ENCODE peak calls at places on chromosomes 5 and 9, in ten cellular contexts. J is ovary; G is effector memory CD4-positive, alpha-beta T cell; D is cardiac muscle cell; T is pancreas; Z is transverse colon; A is endothelial cell of umbilical vein; Y is heart right ventricle; S is brain microvascular endothelial cell; V is CD8-positive, alpha-beta memory T cell. H is an unnamed sample. For H3K27me3, the result is how much of the 10 kb centered on the place peaks cover.

GRCh38 chr5:109753279-109753678 is 63.6 kb downstream of the MAN2A1 start:
- DNase-seq in Y (no peak), J (no peak), D (no peak), Z (no peak), T (no peak), V (no peak), A (no peak), S (no peak), G (no peak), H (no peak)

GRCh38 chr9:87675466-87675865 is 50.5 kb upstream of the CTSL start:
- DNase-seq in T (peak), G (no peak), S (no peak), A (no peak), V (no peak), J (no peak), D (no peak), Z (no peak), Y (no peak), H (no peak)

GRCh38 chr5:43165323-43165722 is 26.7 kb upstream of the NIM1K start:
- DNase-seq in J (no peak), S (no peak), Z (no peak), V (no peak), T (no peak), G (no peak), A (no peak), D (no peak), Y (no peak), H (no peak)

GRCh38 chr5:132962429-132962928 is 955 bp downstream of the AFF4 start:
- DNase-seq in J (no peak), S (peak), V (peak), D (peak), Y (no peak), Z (peak), T (peak), A (peak), G (no peak), H (peak)

GRCh38 chr9:89815903-89816573 is 211.2 kb downstream of the GADD45G start:
- DNase-seq in T (no peak), Z (no peak), V (no peak), A (no peak), Y (peak), G (no peak), J (peak), S (no peak), D (no peak), H (peak)

GRCh38 chr9:91485006-91485405 is 61.4 kb upstream of the NFIL3 start:
- DNase-seq in A (no peak), V (no peak), J (no peak), Z (no peak), S (no peak), D (no peak), Y (no peak), G (no peak), T (no peak), H (no peak)

GRCh38 chr5:16740046-16740445 is 123.2 kb upstream of the RETREG1 start:
- DNase-seq in J (no peak), A (no peak), Z (no peak), D (no peak), T (no peak), G (no peak), S (no peak), Y (no peak), V (no peak), H (no peak)

GRCh38 chr9:114400219-114400618 is 12.4 kb upstream of the AKNA start:
- DNase-seq in S (no peak), Y (no peak), J (no peak), A (no peak), T (no peak), V (no peak), Z (no peak), D (no peak), G (no peak), H (no peak)

GRCh38 chr5:77239126-77239741 is 28.8 kb downstream of the PDE8B start:
- DNase-seq in G (no peak), Y (no peak), Z (no peak), A (peak), J (no peak), V (no peak), T (no peak), S (peak), D (no peak), H (no peak)

GRCh38 chr5:142248853-142249462 is 75.9 kb downstream of the SPRY4 start:
- DNase-seq in T (no peak), G (no peak), V (no peak), D (no peak), Y (peak), A (no peak), Z (peak), S (no peak), J (no peak), H (peak)

GRCh38 chr9:36877239-36877638 is 156.8 kb downstream of the PAX5 start:
- DNase-seq in G (no peak), Z (no peak), J (no peak), V (no peak), S (no peak), D (no peak), Y (no peak), A (no peak), T (no peak), H (no peak)

GRCh38 chr5:149387982-149388381 is 8.9 kb upstream of the IL17B start:
- DNase-seq in S (peak), D (no peak), Y (no peak), V (no peak), J (peak), G (no peak), Z (no peak), A (no peak), T (no peak), H (peak)

GRCh38 chr5:60945760-60946253 is 802 bp downstream of the NDUFAF2 start:
- DNase-seq in G (no peak), Z (no peak), T (peak), Y (no peak), J (peak), S (peak), D (peak), V (no peak), A (peak), H (peak)

GRCh38 chr9:77585335-77585786 is 62.8 kb downstream of the GNA14 start:
- DNase-seq in J (no peak), A (no peak), D (no peak), G (no peak), Y (no peak), Z (no peak), S (no peak), T (no peak), V (no peak), H (no peak)

GRCh38 chr5:178492278-178492677 is 97.9 kb downstream of the COL23A1 start:
- DNase-seq in S (no peak), T (no peak), V (no peak), J (no peak), D (no peak), G (no peak), A (no peak), Z (no peak), Y (no peak), H (no peak)

GRCh38 chr5:51380603-51381207 is 2.5 kb upstream of the ISL1 start:
- DNase-seq in Y (no peak), T (no peak), J (no peak), A (peak), V (no peak), G (no peak), D (peak), Z (no peak), S (peak), H (no peak)

GRCh38 chr5:128258387-128258786 is 174.8 kb downstream of the SLC12A2 start:
- DNase-seq in T (no peak), Y (no peak), S (no peak), V (no peak), G (no peak), D (no peak), A (no peak), J (no peak), Z (no peak), H (no peak)

GRCh38 chr5:151340004-151340403 is 7.4 kb downstream of the SLC36A2 start:
- DNase-seq in G (no peak), Z (no peak), A (no peak), V (no peak), Y (no peak), J (no peak), D (no peak), S (no peak), T (no peak), H (no peak)

GRCh38 chr9:13552606-13553215 is 273.2 kb upstream of the MPDZ start:
- DNase-seq in Y (no peak), J (no peak), A (no peak), G (no peak), D (no peak), Z (no peak), S (no peak), T (no peak), V (no peak), H (no peak)

GRCh38 chr5:72179816-72180440 is 72.7 kb downstream of the MAP1B start:
- DNase-seq in G (no peak), A (no peak), T (no peak), J (no peak), D (no peak), S (no peak), Z (no peak), Y (no peak), V (no peak), H (peak)

GRCh38 chr9:34267660-34268059 is 61.4 kb downstream of the KIF24 start:
- DNase-seq in J (no peak), Z (no peak), S (no peak), Y (no peak), G (no peak), A (peak), T (no peak), D (no peak), V (no peak), H (no peak)

GRCh38 chr9:38154501-38155421 is 85.7 kb upstream of the SHB start:
- DNase-seq in S (no peak), V (no peak), Z (no peak), Y (no peak), G (no peak), D (no peak), J (no peak), T (no peak), A (no peak), H (no peak)

GRCh38 chr5:116409591-116410296 is 164.9 kb downstream of the SEMA6A start:
- DNase-seq in Y (no peak), Z (no peak), G (no peak), J (no peak), D (no peak), V (no peak), A (no peak), S (no peak), T (peak), H (no peak)

GRCh38 chr9:69580582-69580945 is 91.6 kb downstream of the APBA1 start:
- DNase-seq in Z (no peak), J (no peak), T (no peak), Y (no peak), D (peak), G (no peak), S (no peak), V (no peak), A (no peak), H (no peak)

GRCh38 chr5:173590436-173591299 is 25.8 kb downstream of the BOD1 start:
- DNase-seq in T (no peak), G (no peak), A (no peak), Z (no peak), J (no peak), D (no peak), Y (peak), V (no peak), S (no peak), H (no peak)

GRCh38 chr5:159097461-159098284 is 2.0 kb downstream of the EBF1 start:
- DNase-seq in G (no peak), Z (no peak), V (no peak), T (no peak), J (peak), Y (peak), D (no peak), A (no peak), S (peak), H (no peak)

GRCh38 chr5:64680289-64680688 is 10.0 kb upstream of the SHISAL2B start:
- DNase-seq in A (no peak), S (peak), J (no peak), V (no peak), T (no peak), Y (no peak), Z (no peak), D (no peak), G (no peak), H (no peak)

GRCh38 chr5:170917113-170917512 is 55.3 kb downstream of the RANBP17 start:
- DNase-seq in V (no peak), D (no peak), Z (no peak), T (no peak), S (no peak), A (peak), J (no peak), G (no peak), Y (no peak), H (no peak)

GRCh38 chr9:38641985-38642864 is 21.8 kb upstream of the ANKRD18A start:
- DNase-seq in T (peak), D (peak), A (peak), S (peak), J (no peak), G (no peak), Z (peak), V (no peak), Y (no peak), H (peak)

GRCh38 chr9:414595-414994 is 199.9 kb downstream of the DOCK8 start:
- DNase-seq in Z (no peak), A (no peak), V (no peak), T (peak), G (no peak), Y (no peak), J (no peak), D (peak), S (no peak), H (no peak)
- H3K27me3 ChIP-seq in Z (under half), A (under half), V (under half), T (under half), G (under half), Y (under half), J (under half), D (under half), S (under half), H (under half)

DNA sequence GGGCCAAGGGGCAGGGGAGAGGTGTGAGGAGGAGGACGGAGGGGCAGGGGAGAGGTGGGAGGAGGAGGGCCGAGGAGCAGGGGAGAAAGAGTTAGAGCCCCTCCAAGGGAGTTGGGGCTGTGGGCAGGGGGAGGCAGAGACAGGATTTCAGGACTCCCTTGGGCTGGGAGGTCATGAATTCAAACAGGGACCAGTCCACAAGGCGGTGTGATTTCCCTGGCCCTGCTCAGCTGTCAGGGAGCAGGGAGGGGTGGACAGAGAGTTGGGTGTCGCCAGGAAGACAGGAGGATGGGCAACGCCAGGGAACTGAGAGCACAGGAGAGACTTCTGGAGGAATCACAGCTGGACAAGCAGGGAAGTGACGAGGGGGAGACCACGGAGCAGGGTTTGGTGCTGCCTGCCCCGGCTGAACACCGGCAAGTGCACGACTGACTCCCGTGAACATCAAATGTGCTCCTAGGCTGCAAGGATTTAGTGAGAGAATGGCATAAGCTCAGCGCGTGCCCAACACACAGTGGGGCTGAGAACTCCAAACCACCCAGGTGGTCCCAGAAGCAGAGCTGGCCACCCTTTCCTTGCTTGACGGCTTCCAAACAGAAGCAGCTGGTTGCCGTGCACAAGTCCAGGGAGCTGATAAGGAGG is 17.8 kb upstream of the OLFM1 start:
- DNase-seq in G (no peak), V (no peak), Y (no peak), J (no peak), Z (peak), A (no peak), T (no peak), D (no peak), S (no peak), H (no peak)
- H3K4me3 ChIP-seq in G (no peak), V (no peak), Y (no peak), J (no peak), Z (no peak), A (no peak), T (no peak), D (no peak), S (no peak), H (no peak)

DNA sequence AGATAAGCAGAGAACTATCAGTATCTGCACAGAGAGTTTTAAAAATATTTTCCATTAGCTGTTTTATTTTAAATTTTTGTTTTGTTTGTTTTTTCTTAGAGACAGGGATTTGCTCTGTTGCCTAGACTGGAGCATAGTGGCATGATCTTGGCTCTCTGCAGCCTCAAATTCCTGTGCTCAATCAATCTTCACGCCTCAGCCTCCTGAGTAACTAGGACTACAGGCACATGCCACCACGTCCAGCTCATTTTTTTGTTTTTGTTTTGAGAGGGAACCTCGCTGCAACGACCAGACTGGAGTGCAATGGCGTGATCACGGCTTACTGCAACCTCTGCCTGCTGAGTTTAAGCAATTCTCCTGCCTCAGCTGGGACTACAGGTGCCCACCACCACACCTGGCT is 138.2 kb upstream of the LPAR1 start:
- DNase-seq in G (no peak), A (no peak), S (no peak), T (no peak), J (no peak), Y (no peak), Z (no peak), D (no peak), V (no peak), H (no peak)
- H3K27me3 ChIP-seq in G (under half), A (under half), S (under half), T (under half), J (under half), Y (under half), Z (under half), D (under half), V (under half), H (under half)

GRCh38 chr9:137879566-137880150 is 2.1 kb downstream of the CACNA1B start:
- DNase-seq in G (no peak), T (no peak), Z (no peak), Y (no peak), A (no peak), D (no peak), J (no peak), V (no peak), S (no peak), H (no peak)

GRCh38 chr9:137876781-137877386 is 698 bp upstream of the CACNA1B start:
- DNase-seq in Y (no peak), G (no peak), V (no peak), Z (no peak), A (no peak), D (no peak), T (no peak), J (no peak), S (no peak), H (no peak)

GRCh38 chr9:137878957-137879555 is 1.5 kb downstream of the CACNA1B start:
- DNase-seq in V (no peak), T (no peak), A (no peak), D (no peak), G (no peak), Z (no peak), J (no peak), S (no peak), Y (no peak), H (no peak)

GRCh38 chr9:137880160-137880975 is 2.8 kb downstream of the CACNA1B start:
- DNase-seq in T (no peak), Z (no peak), S (no peak), Y (no peak), G (no peak), V (no peak), D (no peak), J (no peak), A (no peak), H (no peak)

GRCh38 chr9:137878146-137878941 is 762 bp downstream of the CACNA1B start:
- DNase-seq in V (no peak), Z (no peak), A (peak), G (no peak), J (no peak), T (no peak), S (peak), D (peak), Y (no peak), H (no peak)
- H3K4me3 ChIP-seq in V (no peak), Z (peak), A (no peak), G (peak), J (no peak), T (peak), S (peak), D (peak), Y (peak), H (no peak)

GRCh38 chr9:126676685-126677143 is 63.0 kb downstream of the LMX1B start:
- DNase-seq in S (no peak), V (no peak), D (peak), T (no peak), A (no peak), Z (no peak), J (no peak), G (no peak), Y (no peak), H (no peak)

GRCh38 chr9:126674365-126675146 is 60.8 kb downstream of the LMX1B start:
- DNase-seq in Y (no peak), A (no peak), Z (no peak), J (no peak), T (no peak), G (no peak), S (no peak), D (no peak), V (no peak), H (no peak)

GRCh38 chr9:126677188-126678084 is 63.7 kb downstream of the LMX1B start:
- DNase-seq in S (no peak), Y (no peak), D (no peak), V (no peak), Z (no peak), A (no peak), G (no peak), T (no peak), J (no peak), H (no peak)

GRCh38 chr9:126675147-126675467 is 61.4 kb downstream of the LMX1B start:
- DNase-seq in A (no peak), T (no peak), Y (no peak), S (no peak), V (no peak), J (no peak), Z (no peak), D (no peak), G (no peak), H (no peak)

GRCh38 chr9:126676102-126676684 is 62.5 kb downstream of the LMX1B start:
- DNase-seq in Y (no peak), J (no peak), A (no peak), S (no peak), D (no peak), T (no peak), G (no peak), Z (no peak), V (no peak), H (no peak)
- H3K27me3 ChIP-seq in Y (under half), J (under half), A (half or more), S (half or more), D (half or more), T (under half), G (under half), Z (half or more), V (under half), H (under half)

GRCh38 chr5:21792736-21793135 is 1060.4 kb downstream of the CDH12 start:
- DNase-seq in Y (no peak), T (no peak), A (no peak), G (no peak), D (no peak), S (no peak), J (no peak), V (no peak), Z (no peak), H (no peak)
- H3K4me3 ChIP-seq in Y (no peak), T (no peak), A (no peak), G (no peak), D (no peak), S (no peak), J (no peak), V (no peak), Z (no peak), H (no peak)

DNA sequence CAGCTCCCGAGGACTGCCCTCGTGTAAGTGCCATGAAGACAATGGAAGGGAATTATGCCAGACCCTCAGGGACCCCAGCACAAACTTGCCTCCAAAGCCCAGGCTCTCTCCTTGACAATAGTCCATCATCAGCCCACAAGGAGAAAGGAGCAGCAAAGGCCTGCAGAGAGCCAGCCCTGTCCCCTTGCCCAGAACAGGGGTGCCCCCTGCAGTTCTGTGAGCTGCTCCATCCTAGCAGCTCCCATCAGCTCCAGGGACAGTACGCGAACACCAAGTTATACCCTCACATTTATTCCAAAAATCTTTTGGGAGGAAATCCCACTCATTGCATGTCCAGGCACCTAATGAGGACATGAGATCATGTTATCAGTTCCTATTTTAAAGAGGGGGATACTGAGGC is 11.1 kb downstream of the BARX1 start:
- DNase-seq in D (no peak), Y (no peak), G (no peak), S (no peak), Z (no peak), T (no peak), V (no peak), J (no peak), A (no peak), H (no peak)
- H3K27me3 ChIP-seq in D (half or more), Y (under half), G (under half), S (half or more), Z (half or more), T (under half), V (under half), J (under half), A (half or more), H (under half)

GRCh38 chr5:37549411-37549810 is 170.3 kb downstream of the WDR70 start:
- DNase-seq in D (no peak), V (no peak), Z (no peak), T (no peak), S (no peak), G (no peak), A (no peak), J (no peak), Y (no peak), H (no peak)
- H3K4me3 ChIP-seq in D (no peak), V (no peak), Z (no peak), T (no peak), S (no peak), G (no peak), A (no peak), J (no peak), Y (no peak), H (no peak)

H was measured in MG63.